ENCODE peak calls at places on chromosomes 16 and 17, in five cellular contexts. Z, J, V, U and B are unnamed samples.

GRCh38 chr16:89352091-89352681 is 134.7 kb downstream of the ZNF778 start:
- DNase-seq in Z (no peak), J (no peak), U (no peak), V (no peak), B (no peak)

GRCh38 chr17:57906910-57907309 is 48.3 kb downstream of the CUEDC1 start:
- DNase-seq in V (peak; percentile 57), J (no peak), Z (no peak), U (no peak), B (peak; percentile 45)

GRCh38 chr17:41416478-41416877 is 7.9 kb downstream of the KRT37 start:
- DNase-seq in V (no peak), Z (peak; percentile 13), J (no peak), U (no peak), B (no peak)

GRCh38 chr16:21608647-21609328 is 9.4 kb downstream of the METTL9 start:
- DNase-seq in J (no peak), U (no peak), Z (peak; percentile 78), V (no peak), B (no peak)

GRCh38 chr16:89049484-89050118 is 44.1 kb upstream of the ACSF3 start:
- DNase-seq in U (no peak), V (no peak), J (no peak), Z (peak; percentile 13), B (peak; percentile 77)

GRCh38 chr16:4373356-4373908 is 1.8 kb downstream of the VASN start:
- DNase-seq in U (no peak), Z (no peak), J (no peak), V (no peak), B (no peak)

GRCh38 chr16:47016700-47017133 is 43.2 kb upstream of the DNAJA2 start:
- DNase-seq in Z (no peak), J (no peak), U (no peak), V (no peak), B (no peak)

GRCh38 chr17:64411999-64412771 is 21.5 kb upstream of the PECAM1 start:
- DNase-seq in J (no peak), Z (peak; percentile 13), U (peak; percentile 53), V (peak; percentile 19), B (peak; percentile 81)

GRCh38 chr17:39194089-39194984 is 3.1 kb downstream of the CACNB1 start:
- DNase-seq in J (no peak), V (peak; percentile 54), U (peak; percentile 55), Z (peak; percentile 68), B (no peak)

GRCh38 chr16:25065899-25066298 is 45.6 kb upstream of the LCMT1 start:
- DNase-seq in Z (no peak), V (no peak), U (no peak), J (no peak), B (no peak)

GRCh38 chr16:77295896-77296295 is 96.7 kb downstream of the SYCE1L start:
- DNase-seq in V (no peak), J (no peak), Z (no peak), U (no peak), B (no peak)

GRCh38 chr17:60311186-60311585 is 80.7 kb downstream of the USP32 start:
- DNase-seq in J (no peak), Z (no peak), V (no peak), U (no peak), B (no peak)

GRCh38 chr16:1964046-1964505 is 550 bp downstream of the RPS2 start:
- DNase-seq in V (no peak), Z (peak; percentile 33), U (no peak), J (no peak), B (no peak)

GRCh38 chr17:416293-417206 is 63.9 kb upstream of the RPH3AL start:
- DNase-seq in U (no peak), V (no peak), Z (no peak), J (peak; percentile 30), B (no peak)

GRCh38 chr17:77349976-77350830 is 209.4 kb downstream of the SEC14L1 start:
- DNase-seq in U (no peak), Z (peak; percentile 83), V (no peak), J (peak; percentile 18), B (no peak)

GRCh38 chr17:79191270-79191934 is 116.8 kb downstream of the ENGASE start:
- DNase-seq in Z (no peak), V (no peak), U (no peak), J (no peak), B (peak; percentile 39)

GRCh38 chr17:9402590-9403199 is 172.9 kb downstream of the STX8 start:
- DNase-seq in Z (peak; percentile 23), U (no peak), V (peak; percentile 38), J (no peak), B (no peak)

GRCh38 chr17:71942626-71943025 is 178.2 kb upstream of the SOX9 start:
- DNase-seq in V (no peak), J (no peak), U (no peak), Z (no peak), B (no peak)

GRCh38 chr17:50260501-50260911 is 13.8 kb upstream of the TMEM92 start:
- DNase-seq in U (no peak), V (no peak), Z (no peak), J (no peak), B (no peak)

GRCh38 chr16:982152-983043 is 828 bp downstream of the SOX8 start:
- DNase-seq in V (no peak), U (no peak), Z (no peak), J (no peak), B (peak; percentile 58)

GRCh38 chr17:4940625-4941021 is 555 bp downstream of the RNF167 start:
- DNase-seq in V (no peak), U (no peak), Z (no peak), J (no peak), B (no peak)

GRCh38 chr16:23131036-23131435 is 18.2 kb downstream of the USP31 start:
- DNase-seq in U (no peak), Z (no peak), V (no peak), J (no peak), B (no peak)

GRCh38 chr16:14307623-14308356 is 236.7 kb downstream of the MRTFB start:
- DNase-seq in U (no peak), Z (peak; percentile 61), J (no peak), V (no peak), B (no peak)

GRCh38 chr16:67461600-67462278 is 19.2 kb downstream of the ATP6V0D1 start:
- DNase-seq in J (peak; percentile 83), U (no peak), V (no peak), Z (no peak), B (no peak)

GRCh38 chr16:84155226-84155625 is 10.1 kb downstream of the DNAAF1 start:
- DNase-seq in V (no peak), U (no peak), Z (no peak), J (no peak), B (no peak)